ENCODE peak calls at places on chromosomes 6 and 20, in ten cellular contexts. One of them, this sample, is unnamed.

GRCh38 chr6:15796844-15797243 is 134.0 kb upstream of the DTNBP1 start:
- DNase-seq in endodermal cell: no peak
- DNase-seq in lower lobe of right lung: no peak
- DNase-seq in breast epithelium: no peak
- DNase-seq in Peyer's patch: no peak
- DNase-seq in cardiac muscle cell: no peak
- DNase-seq in mesenchymal stem cell: no peak
- DNase-seq in fibroblast of mammary gland: no peak
- DNase-seq in H7: no peak
- DNase-seq in GM12865: no peak
- DNase-seq in this sample: no peak

GRCh38 chr6:163617549-163617948 is 203.0 kb downstream of the QKI start:
- DNase-seq in Peyer's patch: no peak
- DNase-seq in fibroblast of mammary gland: no peak
- DNase-seq in H7: no peak
- DNase-seq in endodermal cell: no peak
- DNase-seq in lower lobe of right lung: no peak
- DNase-seq in cardiac muscle cell: no peak
- DNase-seq in breast epithelium: no peak
- DNase-seq in mesenchymal stem cell: no peak
- DNase-seq in GM12865: no peak
- DNase-seq in this sample: no peak

GRCh38 chr6:156816505-156816904 is 39.3 kb downstream of the ARID1B start:
- DNase-seq in fibroblast of mammary gland: peak; percentile 26
- DNase-seq in H7: no peak
- DNase-seq in lower lobe of right lung: peak; percentile 81
- DNase-seq in breast epithelium: no peak
- DNase-seq in endodermal cell: peak; percentile 44
- DNase-seq in GM12865: no peak
- DNase-seq in Peyer's patch: peak; percentile 76
- DNase-seq in cardiac muscle cell: no peak
- DNase-seq in mesenchymal stem cell: peak; percentile 58
- DNase-seq in this sample: no peak

GRCh38 chr6:146948790-146949342 is 255.4 kb upstream of the STXBP5 start:
- DNase-seq in breast epithelium: no peak
- DNase-seq in GM12865: no peak
- DNase-seq in fibroblast of mammary gland: no peak
- DNase-seq in endodermal cell: no peak
- DNase-seq in lower lobe of right lung: no peak
- DNase-seq in H7: no peak
- DNase-seq in cardiac muscle cell: no peak
- DNase-seq in Peyer's patch: no peak
- DNase-seq in mesenchymal stem cell: peak; percentile 9
- DNase-seq in this sample: no peak

GRCh38 chr6:131443514-131443913 is 129.5 kb upstream of the ARG1 start:
- DNase-seq in breast epithelium: no peak
- DNase-seq in endodermal cell: no peak
- DNase-seq in mesenchymal stem cell: no peak
- DNase-seq in Peyer's patch: peak; percentile 47
- DNase-seq in cardiac muscle cell: no peak
- DNase-seq in GM12865: no peak
- DNase-seq in fibroblast of mammary gland: no peak
- DNase-seq in lower lobe of right lung: no peak
- DNase-seq in H7: no peak
- DNase-seq in this sample: no peak

GRCh38 chr6:75932067-75932466 is 140.4 kb downstream of the IMPG1 start:
- DNase-seq in fibroblast of mammary gland: peak; percentile 16
- DNase-seq in H7: peak; percentile 44
- DNase-seq in cardiac muscle cell: peak; percentile 80
- DNase-seq in lower lobe of right lung: no peak
- DNase-seq in endodermal cell: peak; percentile 90
- DNase-seq in breast epithelium: no peak
- DNase-seq in mesenchymal stem cell: peak; percentile 18
- DNase-seq in Peyer's patch: no peak
- DNase-seq in GM12865: peak; percentile 47
- DNase-seq in this sample: no peak

GRCh38 chr6:69865126-69865525 is 1.2 kb upstream of the COL19A1 start:
- DNase-seq in GM12865: no peak
- DNase-seq in cardiac muscle cell: no peak
- DNase-seq in breast epithelium: no peak
- DNase-seq in fibroblast of mammary gland: peak; percentile 73
- DNase-seq in H7: no peak
- DNase-seq in endodermal cell: no peak
- DNase-seq in mesenchymal stem cell: peak; percentile 48
- DNase-seq in Peyer's patch: no peak
- DNase-seq in lower lobe of right lung: no peak
- DNase-seq in this sample: no peak

GRCh38 chr6:127319686-127320085 is 23.7 kb downstream of the ECHDC1 start:
- DNase-seq in fibroblast of mammary gland: no peak
- DNase-seq in GM12865: no peak
- DNase-seq in mesenchymal stem cell: no peak
- DNase-seq in Peyer's patch: no peak
- DNase-seq in breast epithelium: no peak
- DNase-seq in H7: no peak
- DNase-seq in endodermal cell: no peak
- DNase-seq in cardiac muscle cell: no peak
- DNase-seq in lower lobe of right lung: no peak
- DNase-seq in this sample: no peak

GRCh38 chr6:81228912-81229540 is 523.5 kb downstream of the TENT5A start:
- DNase-seq in H7: no peak
- DNase-seq in lower lobe of right lung: no peak
- DNase-seq in mesenchymal stem cell: peak; percentile 96
- DNase-seq in GM12865: no peak
- DNase-seq in breast epithelium: no peak
- DNase-seq in fibroblast of mammary gland: peak; percentile 55
- DNase-seq in Peyer's patch: no peak
- DNase-seq in endodermal cell: no peak
- DNase-seq in cardiac muscle cell: no peak
- DNase-seq in this sample: no peak

GRCh38 chr20:49685161-49685601 is 28.5 kb downstream of the B4GALT5 start:
- DNase-seq in H7: no peak
- DNase-seq in Peyer's patch: no peak
- DNase-seq in endodermal cell: no peak
- DNase-seq in breast epithelium: no peak
- DNase-seq in fibroblast of mammary gland: peak; percentile 25
- DNase-seq in mesenchymal stem cell: no peak
- DNase-seq in GM12865: peak; percentile 73
- DNase-seq in cardiac muscle cell: no peak
- DNase-seq in lower lobe of right lung: no peak
- DNase-seq in this sample: no peak

GRCh38 chr20:14291502-14291901 is 45.9 kb downstream of the FLRT3 start:
- DNase-seq in GM12865: no peak
- DNase-seq in cardiac muscle cell: peak; percentile 14
- DNase-seq in H7: no peak
- DNase-seq in endodermal cell: no peak
- DNase-seq in breast epithelium: no peak
- DNase-seq in lower lobe of right lung: no peak
- DNase-seq in mesenchymal stem cell: no peak
- DNase-seq in Peyer's patch: no peak
- DNase-seq in fibroblast of mammary gland: no peak
- DNase-seq in this sample: no peak

GRCh38 chr6:22024973-22025467 is 271.8 kb downstream of the PRL start:
- DNase-seq in lower lobe of right lung: no peak
- DNase-seq in breast epithelium: no peak
- DNase-seq in fibroblast of mammary gland: no peak
- DNase-seq in H7: no peak
- DNase-seq in Peyer's patch: no peak
- DNase-seq in GM12865: peak; percentile 67
- DNase-seq in endodermal cell: no peak
- DNase-seq in cardiac muscle cell: no peak
- DNase-seq in mesenchymal stem cell: peak; percentile 6
- DNase-seq in this sample: no peak
- H3K4me3 ChIP-seq in lower lobe of right lung: no peak overlapping the region
- H3K4me3 ChIP-seq in breast epithelium: no peak overlapping the region
- H3K4me3 ChIP-seq in fibroblast of mammary gland: no peak overlapping the region
- H3K4me3 ChIP-seq in H7: no peak overlapping the region
- H3K4me3 ChIP-seq in Peyer's patch: no peak overlapping the region
- H3K4me3 ChIP-seq in GM12865: peak overlapping the region; percentile 56
- H3K4me3 ChIP-seq in endodermal cell: peak overlapping the region; percentile 61
- H3K4me3 ChIP-seq in cardiac muscle cell: no peak overlapping the region
- H3K4me3 ChIP-seq in mesenchymal stem cell: no peak overlapping the region
- H3K4me3 ChIP-seq in this sample: no peak overlapping the region

DNA sequence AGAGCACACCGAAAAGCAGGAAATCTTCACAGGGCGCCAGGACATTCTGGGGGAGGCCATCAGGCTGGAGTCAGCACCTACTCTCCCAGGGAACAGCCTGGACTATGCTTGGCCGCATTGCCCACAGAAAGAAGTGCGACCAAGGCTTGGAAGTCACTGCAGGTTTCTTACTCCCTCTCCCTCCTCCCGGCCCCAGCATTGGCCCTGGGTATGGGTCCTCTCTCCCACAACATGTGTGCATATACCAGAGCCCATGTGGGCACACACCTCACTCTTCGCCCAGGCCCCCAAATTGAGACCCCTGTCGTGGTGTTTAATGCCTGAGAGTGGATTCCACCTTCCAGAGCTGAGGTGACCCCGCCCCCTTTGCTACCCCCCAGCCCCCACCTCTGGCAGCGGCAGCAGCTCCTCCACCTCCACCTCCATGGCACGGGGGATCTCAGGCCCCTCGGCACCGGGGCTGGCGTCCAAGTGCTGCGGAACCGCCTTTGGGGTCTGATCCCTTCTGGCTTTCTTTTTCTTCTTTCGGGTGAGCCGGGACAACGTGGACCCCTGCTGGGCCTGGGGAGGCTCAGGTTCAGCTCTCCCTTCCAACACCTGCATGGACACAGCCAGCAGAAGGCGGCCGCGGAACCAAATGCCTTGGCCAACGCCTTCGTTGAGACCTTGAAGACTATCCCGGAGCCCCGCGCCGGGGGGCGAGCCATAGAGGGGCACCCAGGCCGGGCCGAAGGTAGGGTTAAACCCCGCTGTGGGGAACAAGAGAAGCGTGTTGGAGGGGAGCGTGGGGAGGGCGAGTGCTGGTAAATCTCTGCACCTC is 15.2 kb upstream of the SPAG4 start:
- DNase-seq in mesenchymal stem cell: no peak
- DNase-seq in endodermal cell: peak; percentile 82
- DNase-seq in fibroblast of mammary gland: no peak
- DNase-seq in Peyer's patch: no peak
- DNase-seq in H7: peak; percentile 74
- DNase-seq in breast epithelium: no peak
- DNase-seq in lower lobe of right lung: no peak
- DNase-seq in GM12865: no peak
- DNase-seq in cardiac muscle cell: no peak
- DNase-seq in this sample: no peak
- H3K4me3 ChIP-seq in mesenchymal stem cell: peak overlapping the region; percentile 22
- H3K4me3 ChIP-seq in endodermal cell: peak overlapping the region; percentile 75
- H3K4me3 ChIP-seq in fibroblast of mammary gland: no peak overlapping the region
- H3K4me3 ChIP-seq in Peyer's patch: peak overlapping the region; percentile 55
- H3K4me3 ChIP-seq in H7: peak overlapping the region; percentile 55
- H3K4me3 ChIP-seq in breast epithelium: peak overlapping the region; percentile 77
- H3K4me3 ChIP-seq in lower lobe of right lung: peak overlapping the region; percentile 57
- H3K4me3 ChIP-seq in GM12865: no peak overlapping the region
- H3K4me3 ChIP-seq in cardiac muscle cell: peak overlapping the region; percentile 26
- H3K4me3 ChIP-seq in this sample: peak overlapping the region; percentile 37

DNA sequence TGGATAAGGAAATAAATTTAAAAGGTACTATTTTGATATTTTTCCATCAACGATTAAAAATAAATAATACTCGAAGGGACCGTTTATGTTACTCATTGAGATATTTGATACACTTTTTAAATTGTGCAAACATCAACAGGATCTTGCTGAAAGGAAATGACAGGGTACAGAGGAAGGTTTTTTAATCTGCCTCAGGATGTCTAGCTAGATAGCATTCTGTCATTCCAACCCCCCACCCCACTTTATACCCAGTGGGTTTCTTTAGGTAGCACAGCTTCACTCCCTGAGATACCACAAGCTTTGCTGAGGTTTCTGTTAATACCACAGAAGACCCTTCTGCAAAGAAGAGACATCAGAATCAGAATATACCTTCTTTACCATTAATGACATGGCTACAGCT is 1.2 kb downstream of the PHACTR2 start:
- DNase-seq in fibroblast of mammary gland: no peak
- DNase-seq in cardiac muscle cell: peak; percentile 17
- DNase-seq in mesenchymal stem cell: no peak
- DNase-seq in H7: no peak
- DNase-seq in endodermal cell: no peak
- DNase-seq in Peyer's patch: no peak
- DNase-seq in lower lobe of right lung: no peak
- DNase-seq in breast epithelium: no peak
- DNase-seq in GM12865: no peak
- DNase-seq in this sample: no peak
- H3K4me3 ChIP-seq in fibroblast of mammary gland: peak overlapping the region; percentile 71
- H3K4me3 ChIP-seq in cardiac muscle cell: peak overlapping the region; percentile 53
- H3K4me3 ChIP-seq in mesenchymal stem cell: no peak overlapping the region
- H3K4me3 ChIP-seq in H7: peak overlapping the region; percentile 79
- H3K4me3 ChIP-seq in endodermal cell: peak overlapping the region; percentile 93
- H3K4me3 ChIP-seq in Peyer's patch: peak overlapping the region; percentile 62
- H3K4me3 ChIP-seq in lower lobe of right lung: peak overlapping the region; percentile 88
- H3K4me3 ChIP-seq in breast epithelium: peak overlapping the region; percentile 89
- H3K4me3 ChIP-seq in GM12865: no peak overlapping the region
- H3K4me3 ChIP-seq in this sample: peak overlapping the region; percentile 88

GRCh38 chr20:21555470-21556120 is 41.7 kb upstream of the NKX2-2 start:
- DNase-seq in Peyer's patch: no peak
- DNase-seq in breast epithelium: no peak
- DNase-seq in cardiac muscle cell: no peak
- DNase-seq in mesenchymal stem cell: no peak
- DNase-seq in fibroblast of mammary gland: no peak
- DNase-seq in GM12865: no peak
- DNase-seq in lower lobe of right lung: no peak
- DNase-seq in H7: no peak
- DNase-seq in endodermal cell: no peak
- DNase-seq in this sample: no peak

GRCh38 chr20:21554376-21554890 is 40.6 kb upstream of the NKX2-2 start:
- DNase-seq in fibroblast of mammary gland: no peak
- DNase-seq in Peyer's patch: no peak
- DNase-seq in endodermal cell: no peak
- DNase-seq in mesenchymal stem cell: no peak
- DNase-seq in breast epithelium: no peak
- DNase-seq in lower lobe of right lung: no peak
- DNase-seq in GM12865: no peak
- DNase-seq in H7: no peak
- DNase-seq in cardiac muscle cell: no peak
- DNase-seq in this sample: no peak

GRCh38 chr20:21556398-21556797 is 42.5 kb upstream of the NKX2-2 start:
- DNase-seq in GM12865: no peak
- DNase-seq in endodermal cell: no peak
- DNase-seq in mesenchymal stem cell: no peak
- DNase-seq in fibroblast of mammary gland: no peak
- DNase-seq in breast epithelium: no peak
- DNase-seq in H7: no peak
- DNase-seq in cardiac muscle cell: no peak
- DNase-seq in lower lobe of right lung: no peak
- DNase-seq in Peyer's patch: no peak
- DNase-seq in this sample: no peak

GRCh38 chr20:21557246-21557982 is 43.5 kb upstream of the NKX2-2 start:
- DNase-seq in breast epithelium: no peak
- DNase-seq in lower lobe of right lung: no peak
- DNase-seq in fibroblast of mammary gland: no peak
- DNase-seq in H7: no peak
- DNase-seq in mesenchymal stem cell: no peak
- DNase-seq in Peyer's patch: peak; percentile 49
- DNase-seq in GM12865: peak; percentile 49
- DNase-seq in cardiac muscle cell: no peak
- DNase-seq in endodermal cell: no peak
- DNase-seq in this sample: no peak

DNA sequence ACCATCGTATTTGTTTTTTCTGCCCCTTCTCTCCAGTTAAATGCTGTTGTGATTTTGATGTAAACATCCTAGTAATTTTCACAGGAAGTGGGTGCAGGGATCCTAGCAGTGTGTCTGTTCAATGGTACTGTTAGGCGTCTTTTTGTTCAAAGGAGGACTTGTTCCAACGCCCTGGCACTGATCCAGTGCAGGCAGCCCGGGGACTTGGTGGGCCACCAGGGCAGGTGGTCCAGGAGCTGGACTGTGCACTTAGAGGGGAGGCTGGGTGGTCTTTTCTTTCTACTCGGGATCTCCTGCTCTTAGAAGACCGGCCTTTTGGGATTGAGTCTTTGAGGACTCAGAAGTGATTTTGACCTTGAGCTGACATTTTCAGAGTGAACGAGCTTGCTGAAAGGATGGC is 41.1 kb upstream of the NKX2-2 start:
- DNase-seq in GM12865: no peak
- DNase-seq in mesenchymal stem cell: no peak
- DNase-seq in fibroblast of mammary gland: no peak
- DNase-seq in lower lobe of right lung: no peak
- DNase-seq in endodermal cell: no peak
- DNase-seq in cardiac muscle cell: no peak
- DNase-seq in breast epithelium: no peak
- DNase-seq in H7: no peak
- DNase-seq in Peyer's patch: no peak
- DNase-seq in this sample: no peak
- H3K4me3 ChIP-seq in GM12865: no peak overlapping the region
- H3K4me3 ChIP-seq in mesenchymal stem cell: no peak overlapping the region
- H3K4me3 ChIP-seq in fibroblast of mammary gland: no peak overlapping the region
- H3K4me3 ChIP-seq in lower lobe of right lung: no peak overlapping the region
- H3K4me3 ChIP-seq in endodermal cell: no peak overlapping the region
- H3K4me3 ChIP-seq in cardiac muscle cell: no peak overlapping the region
- H3K4me3 ChIP-seq in breast epithelium: no peak overlapping the region
- H3K4me3 ChIP-seq in H7: no peak overlapping the region
- H3K4me3 ChIP-seq in Peyer's patch: no peak overlapping the region
- H3K4me3 ChIP-seq in this sample: no peak overlapping the region